ENCODE peak calls at places on chromosomes 4 and X, in eight cellular contexts. L is A549, Z is endothelial cell of umbilical vein, T is H9, O is thyroid gland, F is ovary, A is foreskin fibroblast, M is endothelial cell. J is an unnamed sample.

GRCh38 chrX:20271186-20271585 is 4.5 kb upstream of the RPS6KA3 start:
- DNase-seq in T (no peak), M (no peak), L (no peak), Z (no peak), A (no peak), F (no peak), O (no peak), J (no peak)

GRCh38 chr4:53937918-53938317 is 126.5 kb downstream of the CHIC2 start:
- DNase-seq in O (no peak), T (no peak), M (no peak), L (no peak), A (peak; percentile 60), F (no peak), Z (peak; percentile 40), J (no peak)

GRCh38 chr4:107379054-107379869 is 340.8 kb downstream of the PAPSS1 start:
- DNase-seq in Z (peak; percentile 11), O (no peak), A (peak; percentile 59), T (no peak), F (no peak), L (no peak), M (no peak), J (no peak)

GRCh38 chr4:87838207-87838606 is 5.4 kb downstream of the MEPE start:
- DNase-seq in A (peak; percentile 16), L (peak; percentile 7), Z (no peak), M (no peak), O (no peak), T (no peak), F (no peak), J (no peak)

GRCh38 chrX:40173662-40174593 is 76.2 kb upstream of the BCOR start:
- DNase-seq in A (peak; percentile 43), T (peak; percentile 68), F (peak; percentile 58), O (peak; percentile 78), Z (peak; percentile 45), L (no peak), M (peak; percentile 22), J (no peak)

GRCh38 chrX:20742106-20742505 is 475.4 kb upstream of the RPS6KA3 start:
- DNase-seq in Z (no peak), O (no peak), M (no peak), T (no peak), L (no peak), A (peak; percentile 36), F (no peak), J (no peak)

GRCh38 chr4:54149323-54149722 is 49.4 kb downstream of the GSX2 start:
- DNase-seq in L (no peak), T (no peak), F (no peak), A (no peak), Z (no peak), M (no peak), O (no peak), J (no peak)

GRCh38 chrX:1910207-1910470 is 295.3 kb downstream of the ASMT start:
- DNase-seq in L (no peak), A (no peak), F (no peak), O (no peak), Z (no peak), M (no peak), T (no peak), J (no peak)

GRCh38 chr4:71570492-71570891 is 213.4 kb downstream of the GC start:
- DNase-seq in L (no peak), T (no peak), M (no peak), A (no peak), O (no peak), F (no peak), Z (no peak), J (no peak)

GRCh38 chrX:153459976-153460375 is 10.4 kb downstream of the HAUS7 start:
- DNase-seq in F (no peak), T (no peak), O (no peak), A (peak; percentile 74), L (no peak), Z (peak; percentile 71), M (no peak), J (no peak)

GRCh38 chr4:87236851-87237250 is 16.4 kb upstream of the KLHL8 start:
- DNase-seq in T (no peak), Z (no peak), M (no peak), F (no peak), A (no peak), L (no peak), O (no peak), J (no peak)

DNA sequence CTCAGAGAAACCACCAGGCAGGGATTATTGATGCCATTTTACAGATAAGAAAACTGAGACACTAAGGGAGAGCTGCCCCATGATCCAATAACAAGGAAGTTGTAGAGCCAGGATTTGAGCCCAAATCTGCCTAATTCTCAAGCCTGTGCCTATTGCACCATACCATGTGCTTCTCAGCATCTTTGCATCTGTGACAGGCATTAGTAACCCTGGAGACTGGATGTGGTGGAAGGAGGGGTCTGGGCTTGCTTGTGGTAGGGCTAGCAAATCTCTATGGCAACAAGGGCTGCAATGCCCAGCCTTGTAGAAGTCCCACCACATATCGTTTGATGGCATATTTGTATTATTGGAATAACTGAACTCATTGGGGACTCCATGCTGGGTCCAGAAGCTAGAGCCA is 58.1 kb downstream of the RTL5 start:
- DNase-seq in M (no peak), Z (no peak), L (no peak), T (no peak), F (no peak), A (no peak), O (no peak), J (no peak)
- TF ChIP-seq CTCF in M (no peak), Z (no peak), L (no peak), T (no peak), F (no peak), A (no peak), O (no peak), J (no peak)

GRCh38 chr4:189917161-189917891 is 23.3 kb upstream of the FRG1 start:
- DNase-seq in A (no peak), F (no peak), L (no peak), T (no peak), Z (no peak), O (no peak), M (no peak), J (no peak)

DNA sequence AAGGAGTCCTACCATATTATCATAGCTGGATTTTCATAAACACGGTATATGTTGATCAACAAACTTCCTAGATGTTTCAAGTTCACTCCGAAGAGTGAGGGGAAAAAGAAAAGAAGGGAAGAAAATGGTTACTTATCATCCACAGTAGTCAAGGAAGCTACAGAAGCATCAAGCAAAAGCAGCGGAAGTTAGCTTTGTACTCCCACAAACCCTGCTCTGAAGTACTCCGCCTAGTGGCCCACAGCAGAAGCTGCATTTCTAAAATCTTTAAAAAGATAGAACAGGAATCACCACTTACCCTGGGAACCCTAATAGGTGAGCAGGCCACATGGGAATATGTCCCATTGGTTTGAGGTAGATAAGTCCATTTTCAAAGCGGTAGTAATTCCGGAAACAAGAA is 28.5 kb upstream of the FRG1 start:
- DNase-seq in L (no peak), A (no peak), Z (no peak), F (no peak), M (no peak), T (no peak), O (no peak), J (no peak)
- TF ChIP-seq CTCF in L (no peak), A (peak; percentile 43), Z (peak; percentile 42), F (no peak), M (peak; percentile 68), T (peak; percentile 67), O (no peak), J (peak; percentile 62)

DNA sequence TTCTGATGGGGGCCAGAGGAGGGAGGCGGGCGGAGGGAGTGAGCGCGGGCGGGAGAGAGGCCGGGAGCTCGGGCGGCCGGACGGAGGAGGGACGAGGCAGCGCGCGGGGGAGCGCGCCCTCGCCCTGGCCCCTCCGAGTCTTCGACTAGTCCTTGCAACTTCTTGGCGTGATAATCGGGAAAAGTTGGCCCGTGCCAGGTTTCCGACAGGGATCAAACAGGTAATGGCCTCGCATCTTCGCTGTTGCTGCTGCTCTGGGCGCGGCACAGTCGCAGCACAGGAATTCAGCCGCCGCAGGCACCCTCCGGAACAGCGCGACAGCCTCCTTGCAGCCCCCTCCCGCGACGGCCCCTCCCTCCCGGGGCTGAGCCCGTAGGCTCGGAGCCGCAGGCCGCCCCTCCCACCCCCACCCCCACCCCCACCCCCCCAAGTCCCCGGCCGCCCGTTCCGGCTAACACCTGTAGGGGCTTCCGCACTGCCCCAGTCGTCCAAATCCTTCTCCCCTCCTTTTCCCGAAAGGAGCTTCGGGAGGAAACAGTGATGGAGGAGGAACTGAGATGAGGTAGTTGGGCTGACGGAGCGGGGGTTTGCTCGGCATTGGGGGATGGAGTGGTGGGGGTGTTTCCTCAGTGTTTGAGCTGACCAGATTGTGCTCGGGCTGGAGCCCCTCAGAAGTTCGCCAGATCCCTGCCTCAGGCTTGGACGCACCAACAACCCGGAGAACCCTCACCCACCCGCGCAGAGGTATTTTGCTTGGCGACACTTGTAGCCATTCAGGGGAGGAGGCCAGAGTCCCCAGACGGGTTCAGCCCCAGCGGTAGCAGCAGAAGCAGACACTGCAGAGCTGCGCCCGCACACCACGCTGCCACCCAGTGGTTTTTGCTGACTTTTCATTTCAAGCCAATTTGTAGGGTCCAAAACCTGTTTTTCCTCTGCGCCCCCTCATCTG is at the start of gene FGF13:
- DNase-seq in A (peak; percentile 6), O (peak; percentile 43), Z (no peak), T (peak; percentile 73), F (peak; percentile 49), L (no peak), M (peak; percentile 46), J (no peak)
- TF ChIP-seq CTCF in A (no peak), O (peak; percentile 36), Z (no peak), T (peak; percentile 63), F (no peak), L (no peak), M (no peak), J (peak; percentile 71)

DNA sequence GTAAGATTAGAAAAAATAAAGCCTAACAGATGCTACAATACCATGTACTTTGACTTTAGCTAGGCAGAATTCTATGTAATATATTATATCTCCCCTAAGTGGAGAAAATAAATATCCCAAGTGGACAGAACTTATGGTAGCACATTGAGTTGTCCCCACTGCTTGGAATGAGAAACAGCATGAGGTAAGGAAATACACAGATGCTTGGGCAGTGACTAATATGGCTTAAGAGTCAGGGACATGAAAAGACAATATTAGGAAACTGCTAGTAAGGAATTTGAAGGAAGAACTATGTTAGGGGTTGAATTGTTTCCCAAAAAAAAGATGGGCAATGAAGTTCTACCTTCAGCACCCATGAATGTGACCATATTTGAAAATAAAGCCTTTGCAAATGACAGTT is 2265.1 kb downstream of the PCDH7 start:
- DNase-seq in Z (no peak), L (no peak), T (no peak), O (no peak), F (no peak), A (peak; percentile 80), M (no peak), J (no peak)
- TF ChIP-seq CTCF in Z (no peak), L (no peak), T (no peak), O (no peak), F (no peak), A (no peak), M (no peak), J (no peak)

GRCh38 chr4:189255636-189256035 is 685.0 kb upstream of the FRG1 start:
- DNase-seq in L (no peak), F (no peak), O (no peak), T (no peak), Z (no peak), M (no peak), A (no peak), J (no peak)
- TF ChIP-seq CTCF in L (no peak), F (no peak), O (no peak), T (no peak), Z (no peak), M (no peak), A (no peak), J (no peak)

DNA sequence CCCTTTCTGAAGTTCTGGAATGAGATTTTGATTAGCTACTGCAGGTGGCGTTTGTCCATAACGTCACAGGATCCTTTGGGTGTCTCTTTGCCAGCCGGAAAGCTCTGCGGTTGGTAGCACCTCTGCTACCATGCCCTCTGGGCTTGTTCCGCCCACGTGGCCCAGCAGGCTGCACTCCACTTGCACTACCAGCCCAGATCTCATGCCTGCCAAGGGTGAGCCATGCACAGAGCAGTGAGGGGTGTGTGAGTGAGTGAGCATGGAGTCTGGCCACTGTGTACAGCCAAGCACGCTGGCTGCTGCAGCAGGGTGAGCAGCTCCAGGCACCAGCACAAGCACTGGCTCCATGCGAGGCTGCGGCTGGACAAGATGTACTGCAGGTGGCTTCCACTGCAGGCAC is 6.6 kb upstream of the HNRNPD start:
- DNase-seq in L (no peak), T (no peak), Z (no peak), O (no peak), A (no peak), M (no peak), F (no peak), J (no peak)
- TF ChIP-seq CTCF in L (no peak), T (no peak), Z (no peak), O (no peak), A (no peak), M (no peak), F (no peak), J (no peak)

J was measured in type B pancreatic cell.